ENCODE peak calls at places on chromosomes 7 and 10, in four cellular contexts. One of them, this sample, is unnamed.

GRCh38 chr10:8053446-8054242 is 844 bp upstream of the GATA3 start:
- DNase-seq in brain microvascular endothelial cell: peak
- DNase-seq in astrocyte: peak
- DNase-seq in effector CD4-positive, alpha-beta T cell: peak
- DNase-seq in this sample: peak

GRCh38 chr10:12264204-12264908 is 68.4 kb downstream of the CDC123 start:
- DNase-seq in effector CD4-positive, alpha-beta T cell: peak
- DNase-seq in brain microvascular endothelial cell: peak
- DNase-seq in astrocyte: peak
- DNase-seq in this sample: peak

GRCh38 chr10:121519411-121519810 is 78.8 kb downstream of the FGFR2 start:
- DNase-seq in astrocyte: no peak
- DNase-seq in effector CD4-positive, alpha-beta T cell: no peak
- DNase-seq in brain microvascular endothelial cell: no peak
- DNase-seq in this sample: no peak

GRCh38 chr7:13849528-13849892 is 140.0 kb downstream of the ETV1 start:
- DNase-seq in astrocyte: no peak
- DNase-seq in effector CD4-positive, alpha-beta T cell: no peak
- DNase-seq in brain microvascular endothelial cell: no peak
- DNase-seq in this sample: no peak

GRCh38 chr10:26840938-26841732 is 19.6 kb downstream of the ABI1 start:
- DNase-seq in astrocyte: no peak
- DNase-seq in effector CD4-positive, alpha-beta T cell: no peak
- DNase-seq in brain microvascular endothelial cell: no peak
- DNase-seq in this sample: no peak

GRCh38 chr10:54800677-54801480 is at the start of gene PCDH15:
- DNase-seq in effector CD4-positive, alpha-beta T cell: no peak
- DNase-seq in astrocyte: peak
- DNase-seq in brain microvascular endothelial cell: no peak
- DNase-seq in this sample: no peak

GRCh38 chr7:73706122-73707044 is 13.1 kb downstream of the STX1A start:
- DNase-seq in brain microvascular endothelial cell: peak
- DNase-seq in astrocyte: peak
- DNase-seq in effector CD4-positive, alpha-beta T cell: no peak
- DNase-seq in this sample: no peak

GRCh38 chr10:3978762-3979161 is 193.8 kb upstream of the KLF6 start:
- DNase-seq in brain microvascular endothelial cell: no peak
- DNase-seq in astrocyte: no peak
- DNase-seq in effector CD4-positive, alpha-beta T cell: no peak
- DNase-seq in this sample: no peak

GRCh38 chr10:124530215-124530665 is 68.6 kb downstream of the LHPP start:
- DNase-seq in brain microvascular endothelial cell: peak
- DNase-seq in astrocyte: peak
- DNase-seq in effector CD4-positive, alpha-beta T cell: peak
- DNase-seq in this sample: peak

GRCh38 chr7:109131141-109131540 is 561.5 kb downstream of the DNAJB9 start:
- DNase-seq in effector CD4-positive, alpha-beta T cell: no peak
- DNase-seq in brain microvascular endothelial cell: no peak
- DNase-seq in astrocyte: no peak
- DNase-seq in this sample: no peak

GRCh38 chr10:62814901-62815372 is 1.2 kb downstream of the EGR2 start:
- DNase-seq in brain microvascular endothelial cell: no peak
- DNase-seq in effector CD4-positive, alpha-beta T cell: peak
- DNase-seq in astrocyte: peak
- DNase-seq in this sample: no peak

GRCh38 chr10:68957654-68958053 is 1.7 kb downstream of the DDX21 start:
- DNase-seq in brain microvascular endothelial cell: no peak
- DNase-seq in astrocyte: no peak
- DNase-seq in effector CD4-positive, alpha-beta T cell: no peak
- DNase-seq in this sample: no peak

GRCh38 chr7:582081-582835 is 62.6 kb upstream of the PDGFA start:
- DNase-seq in astrocyte: no peak
- DNase-seq in brain microvascular endothelial cell: no peak
- DNase-seq in effector CD4-positive, alpha-beta T cell: no peak
- DNase-seq in this sample: no peak

GRCh38 chr10:117271427-117271826 is 30.5 kb downstream of the SLC18A2 start:
- DNase-seq in effector CD4-positive, alpha-beta T cell: no peak
- DNase-seq in brain microvascular endothelial cell: peak
- DNase-seq in astrocyte: peak
- DNase-seq in this sample: peak

GRCh38 chr7:132394283-132395003 is 181.8 kb downstream of the PLXNA4 start:
- DNase-seq in brain microvascular endothelial cell: no peak
- DNase-seq in astrocyte: no peak
- DNase-seq in effector CD4-positive, alpha-beta T cell: no peak
- DNase-seq in this sample: peak

This sample was measured in foreskin fibroblast.